ENCODE peak calls at places on chromosomes 13 and 19, in seven cellular contexts. C is Caco-2, Z is mesothelial cell of epicardium, Y is left ventricle myocardium inferior, G is AG10803, P is sigmoid colon, O is glutamatergic neuron. A is an unnamed sample.

GRCh38 chr19:51702103-51702753 is 9.1 kb downstream of the SPACA6 start:
- DNase-seq in C (peak; percentile 80), Z (no peak), Y (peak; percentile 77), G (peak; percentile 74), P (peak; percentile 93), O (peak; percentile 70), A (no peak)

GRCh38 chr13:44557986-44558385 is 18.1 kb downstream of the TSC22D1 start:
- DNase-seq in C (no peak), Z (no peak), Y (no peak), G (no peak), P (no peak), O (no peak), A (no peak)

GRCh38 chr13:42967660-42968059 is 24.4 kb downstream of the EPSTI1 start:
- DNase-seq in C (no peak), Z (no peak), Y (no peak), G (no peak), P (no peak), O (no peak), A (no peak)

GRCh38 chr19:41351339-41352245 is 2.1 kb downstream of the TGFB1 start:
- DNase-seq in C (no peak), Z (no peak), Y (peak; percentile 75), G (peak; percentile 42), P (peak; percentile 82), O (peak; percentile 45), A (no peak)

GRCh38 chr19:40921005-40921897 is 39.2 kb upstream of the CYP2A7 start:
- DNase-seq in C (peak; percentile 97), Z (no peak), Y (no peak), G (no peak), P (no peak), O (no peak), A (no peak)

GRCh38 chr13:28636677-28637317 is 22.1 kb upstream of the POMP start:
- DNase-seq in C (peak; percentile 70), Z (no peak), Y (no peak), G (peak; percentile 74), P (no peak), O (peak; percentile 53), A (no peak)

GRCh38 chr13:94537740-94538630 is 58.0 kb downstream of the TGDS start:
- DNase-seq in C (no peak), Z (no peak), Y (no peak), G (no peak), P (no peak), O (no peak), A (no peak)

GRCh38 chr13:30355405-30355741 is 48.0 kb upstream of the KATNAL1 start:
- DNase-seq in C (no peak), Z (no peak), Y (no peak), G (no peak), P (no peak), O (peak; percentile 46), A (no peak)

GRCh38 chr13:24263652-24264051 is 45.7 kb upstream of the C1QTNF9 start:
- DNase-seq in C (no peak), Z (no peak), Y (no peak), G (peak; percentile 40), P (no peak), O (no peak), A (no peak)

GRCh38 chr19:3834349-3835054 is 34.3 kb downstream of the ZFR2 start:
- DNase-seq in C (no peak), Z (no peak), Y (no peak), G (no peak), P (no peak), O (no peak), A (no peak)

GRCh38 chr19:8057545-8058270 is 5.1 kb downstream of the CCL25 start:
- DNase-seq in C (no peak), Z (no peak), Y (no peak), G (no peak), P (no peak), O (no peak), A (no peak)

GRCh38 chr13:107043016-107043957 is 475.4 kb upstream of the ARGLU1 start:
- DNase-seq in C (no peak), Z (no peak), Y (no peak), G (peak; percentile 80), P (no peak), O (no peak), A (no peak)

GRCh38 chr13:85261757-85262346 is 537.4 kb downstream of the SLITRK6 start:
- DNase-seq in C (no peak), Z (no peak), Y (no peak), G (no peak), P (no peak), O (no peak), A (no peak)

GRCh38 chr19:13965377-13965896 is 13.1 kb downstream of the DCAF15 start:
- DNase-seq in C (no peak), Z (no peak), Y (no peak), G (no peak), P (no peak), O (no peak), A (no peak)

GRCh38 chr19:23313196-23313595 is 63.0 kb upstream of the ZNF724 start:
- DNase-seq in C (no peak), Z (no peak), Y (no peak), G (no peak), P (no peak), O (no peak), A (no peak)

GRCh38 chr19:55253842-55254624 is 4.8 kb downstream of the PPP6R1 start:
- DNase-seq in C (no peak), Z (no peak), Y (no peak), G (no peak), P (no peak), O (no peak), A (no peak)

GRCh38 chr13:28339419-28339818 is 155.5 kb downstream of the FLT1 start:
- DNase-seq in C (no peak), Z (no peak), Y (no peak), G (peak; percentile 39), P (no peak), O (no peak), A (no peak)

GRCh38 chr13:30676672-30677071 is 58.7 kb upstream of the ALOX5AP start:
- DNase-seq in C (no peak), Z (no peak), Y (no peak), G (peak; percentile 26), P (no peak), O (no peak), A (no peak)

GRCh38 chr19:54136086-54136863 is 1.3 kb upstream of the CNOT3 start:
- DNase-seq in C (peak; percentile 56), Z (no peak), Y (no peak), G (peak; percentile 27), P (no peak), O (no peak), A (no peak)

GRCh38 chr13:112714366-112714765 is 24.5 kb downstream of the ATP11A start:
- DNase-seq in C (peak; percentile 35), Z (no peak), Y (no peak), G (no peak), P (peak; percentile 30), O (no peak), A (no peak)

GRCh38 chr19:5397804-5398692 is 57.2 kb upstream of the ZNRF4 start:
- DNase-seq in C (peak; percentile 64), Z (no peak), Y (no peak), G (no peak), P (no peak), O (peak; percentile 68), A (no peak)

GRCh38 chr19:30447276-30447870 is 75.2 kb downstream of the ZNF536 start:
- DNase-seq in C (no peak), Z (no peak), Y (no peak), G (peak; percentile 94), P (no peak), O (no peak), A (no peak)

GRCh38 chr13:24290280-24290932 is 19.0 kb upstream of the C1QTNF9 start:
- DNase-seq in C (no peak), Z (no peak), Y (no peak), G (no peak), P (no peak), O (no peak), A (no peak)

GRCh38 chr19:49642488-49643035 is 553 bp downstream of the SCAF1 start:
- DNase-seq in C (peak; percentile 29), Z (no peak), Y (no peak), G (no peak), P (no peak), O (no peak), A (no peak)

GRCh38 chr13:50626031-50626643 is 217.4 kb downstream of the DLEU7 start:
- DNase-seq in C (no peak), Z (no peak), Y (no peak), G (peak; percentile 78), P (no peak), O (no peak), A (no peak)

GRCh38 chr19:50315773-50316448 is 13.3 kb downstream of the KCNC3 start:
- DNase-seq in C (peak; percentile 68), Z (no peak), Y (no peak), G (no peak), P (no peak), O (peak; percentile 72), A (peak; percentile 58)

GRCh38 chr19:18939922-18940775 is 868 bp downstream of the HOMER3 start:
- DNase-seq in C (no peak), Z (no peak), Y (peak; percentile 46), G (peak; percentile 44), P (peak; percentile 84), O (peak; percentile 74), A (no peak)

GRCh38 chr13:45879666-45880065 is 28.1 kb upstream of the SIAH3 start:
- DNase-seq in C (peak; percentile 62), Z (no peak), Y (peak; percentile 65), G (no peak), P (no peak), O (peak; percentile 39), A (no peak)
- TF ChIP-seq CTCF in C (peak; percentile 58), Z (no peak), Y (peak; percentile 67), G (no peak), P (no peak), O (no peak), A (peak; percentile 53)

DNA sequence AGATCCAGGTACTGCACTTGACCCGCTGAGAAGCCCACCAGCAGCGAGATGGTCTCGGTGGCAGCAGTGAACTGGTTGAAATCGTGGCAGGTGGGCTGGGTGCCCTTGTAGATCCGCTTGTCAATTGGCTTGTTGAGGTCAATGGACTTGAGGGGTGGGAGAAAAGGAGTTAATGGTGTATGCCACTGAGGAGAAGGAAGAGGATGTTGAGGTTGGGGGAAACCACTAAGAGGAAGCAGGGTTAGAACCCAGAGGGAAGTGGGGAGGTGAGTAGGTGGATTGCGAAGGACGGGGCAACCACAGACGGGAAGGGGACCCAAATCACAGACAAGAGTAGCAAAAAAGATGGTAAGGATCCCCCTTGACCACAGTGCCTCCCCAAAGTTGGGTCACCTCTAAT is 1.7 kb downstream of the DMWD start:
- DNase-seq in C (no peak), Z (no peak), Y (no peak), G (no peak), P (no peak), O (no peak), A (no peak)
- TF ChIP-seq CTCF in C (no peak), Z (no peak), Y (no peak), G (no peak), P (no peak), O (no peak), A (no peak)

DNA sequence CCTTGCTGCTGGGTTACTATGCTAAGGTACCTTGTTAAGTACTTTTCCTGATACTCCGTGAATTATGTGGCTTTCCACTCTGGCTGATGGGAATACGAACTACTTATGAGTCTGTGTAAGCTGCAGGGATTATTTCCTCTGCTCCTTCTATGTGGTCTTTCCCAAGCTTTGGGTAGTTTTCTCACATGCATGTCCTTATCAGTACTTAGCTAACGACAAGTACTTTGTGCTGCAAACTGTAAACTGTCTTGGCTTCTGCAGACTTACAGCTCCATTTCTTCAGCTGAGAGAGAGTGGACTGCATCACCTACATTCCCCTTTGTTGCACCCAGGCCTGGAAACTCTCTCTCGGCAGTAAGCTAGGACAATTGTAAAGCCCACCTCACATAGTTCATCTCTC is 76.6 kb downstream of the FGF9 start:
- DNase-seq in C (no peak), Z (no peak), Y (no peak), G (no peak), P (no peak), O (no peak), A (no peak)
- TF ChIP-seq CTCF in C (no peak), Z (no peak), Y (no peak), G (no peak), P (no peak), O (no peak), A (no peak)

GRCh38 chr13:101248739-101249138 is 167.6 kb downstream of the NALCN start:
- DNase-seq in C (no peak), Z (no peak), Y (no peak), G (no peak), P (no peak), O (no peak), A (no peak)
- TF ChIP-seq CTCF in C (no peak), Z (no peak), Y (no peak), G (no peak), P (no peak), O (no peak), A (no peak)